ENCODE peak calls at places on chromosomes 13 and 19, in five cellular contexts. S is amygdala; W is fibroblast of pulmonary artery; T is stimulated activated CD4-positive, alpha-beta T cell treated with anti-CD3 and anti-CD28 coated beads, Interleukin-2, amount 100 ng/mL, for 24 hours; O is caudate nucleus. V is an unnamed sample.

GRCh38 chr13:42119875-42120274 is 71.4 kb downstream of the DGKH start:
- DNase-seq in W (no peak), O (no peak), T (no peak), S (no peak), V (no peak)

GRCh38 chr19:7857727-7858701 is 16.2 kb downstream of the PRR36 start:
- DNase-seq in T (no peak), S (no peak), W (no peak), O (no peak), V (no peak)

GRCh38 chr19:17240062-17240854 is 5.5 kb downstream of the NR2F6 start:
- DNase-seq in T (no peak), S (no peak), W (no peak), O (no peak), V (no peak)

GRCh38 chr19:38606131-38606530 is 11.6 kb downstream of the MAP4K1 start:
- DNase-seq in W (no peak), T (no peak), O (no peak), S (no peak), V (no peak)

GRCh38 chr13:73059460-73060250 is 850 bp downstream of the KLF5 start:
- DNase-seq in T (peak; percentile 42), O (no peak), W (no peak), S (no peak), V (peak; percentile 51)

GRCh38 chr19:35901055-35901644 is 810 bp upstream of the NFKBID start:
- DNase-seq in T (no peak), O (no peak), W (peak; percentile 36), S (no peak), V (no peak)

GRCh38 chr19:33192010-33192409 is 2.1 kb upstream of the LRP3 start:
- DNase-seq in T (no peak), O (no peak), S (no peak), W (no peak), V (no peak)

GRCh38 chr13:97211986-97212385 is 10.1 kb upstream of the MBNL2 start:
- DNase-seq in W (no peak), S (no peak), O (no peak), T (no peak), V (no peak)

GRCh38 chr19:29679598-29680210 is 14.4 kb downstream of the PLEKHF1 start:
- DNase-seq in O (no peak), W (no peak), T (no peak), S (no peak), V (no peak)

GRCh38 chr19:17391371-17392151 is 2.4 kb downstream of the CCDC194 start:
- DNase-seq in W (no peak), O (no peak), S (no peak), T (no peak), V (no peak)

GRCh38 chr19:18832331-18833140 is 777 bp downstream of the UPF1 start:
- DNase-seq in O (no peak), S (no peak), W (no peak), T (peak; percentile 46), V (peak; percentile 39)

GRCh38 chr13:86655561-86655960 is 856.3 kb upstream of the SLITRK6 start:
- DNase-seq in W (no peak), T (no peak), S (no peak), O (no peak), V (no peak)

GRCh38 chr13:114108141-114108761 is 24.2 kb downstream of the RASA3 start:
- DNase-seq in T (no peak), S (no peak), O (no peak), W (no peak), V (no peak)

GRCh38 chr19:50427997-50428425 is 4.7 kb upstream of the MYBPC2 start:
- DNase-seq in O (peak; percentile 32), S (peak; percentile 10), T (peak; percentile 51), W (peak; percentile 84), V (peak; percentile 40)

GRCh38 chr13:86846501-86846900 is 824.7 kb upstream of the SLITRK5 start:
- DNase-seq in T (no peak), S (no peak), O (no peak), W (no peak), V (no peak)

GRCh38 chr19:11767633-11768133 is 883 bp downstream of the ZNF441 start:
- DNase-seq in S (peak; percentile 6), W (peak; percentile 42), T (peak; percentile 28), O (no peak), V (peak; percentile 32)